ENCODE peak calls at places on chromosomes 2 and 18, in nine cellular contexts. N is Panc1; F is upper lobe of right lung; H is CD8-positive, alpha-beta T cell; X is astrocyte of the spinal cord; O is neural crest cell; D is GM12865; C is IMR-90; E is tibial nerve. S is an unnamed sample.

GRCh38 chr2:102843759-102844443 is 82.1 kb downstream of the TMEM182 start:
- DNase-seq in N (no peak), F (no peak), H (no peak), X (no peak), O (no peak), D (no peak), C (no peak), E (no peak), S (no peak)

GRCh38 chr2:9639740-9640337 is 9.0 kb upstream of the YWHAQ start:
- DNase-seq in N (no peak), F (no peak), H (no peak), X (no peak), O (no peak), D (no peak), C (no peak), E (no peak), S (no peak)

GRCh38 chr2:1594281-1595171 is 149.8 kb downstream of the PXDN start:
- DNase-seq in N (no peak), F (peak), H (no peak), X (peak), O (no peak), D (no peak), C (no peak), E (no peak), S (no peak)

GRCh38 chr2:1591978-1592907 is 152.1 kb downstream of the PXDN start:
- DNase-seq in N (no peak), F (peak), H (no peak), X (peak), O (peak), D (no peak), C (peak), E (peak), S (peak)

GRCh38 chr2:221635949-221636348 is 63.8 kb upstream of the EPHA4 start:
- DNase-seq in N (no peak), F (no peak), H (no peak), X (no peak), O (no peak), D (no peak), C (no peak), E (no peak), S (no peak)

GRCh38 chr18:29018976-29019375 is 842.0 kb upstream of the CDH2 start:
- DNase-seq in N (no peak), F (no peak), H (no peak), X (no peak), O (no peak), D (no peak), C (no peak), E (no peak), S (no peak)

GRCh38 chr18:27604583-27604982 is 419.5 kb upstream of the CHST9 start:
- DNase-seq in N (no peak), F (no peak), H (no peak), X (peak), O (no peak), D (no peak), C (peak), E (no peak), S (no peak)

GRCh38 chr2:230447455-230448451 is 31.8 kb downstream of the SP100 start:
- DNase-seq in N (no peak), F (no peak), H (no peak), X (no peak), O (no peak), D (peak), C (no peak), E (no peak), S (no peak)

GRCh38 chr2:72010647-72011355 is 136.9 kb downstream of the CYP26B1 start:
- DNase-seq in N (no peak), F (peak), H (no peak), X (no peak), O (no peak), D (no peak), C (no peak), E (no peak), S (peak)

GRCh38 chr2:45826476-45826875 is 175.0 kb downstream of the PRKCE start:
- DNase-seq in N (no peak), F (no peak), H (no peak), X (no peak), O (no peak), D (no peak), C (no peak), E (no peak), S (no peak)

GRCh38 chr18:22539045-22539444 is 121.3 kb upstream of the CTAGE1 start:
- DNase-seq in N (no peak), F (no peak), H (no peak), X (no peak), O (no peak), D (no peak), C (no peak), E (peak), S (no peak)

GRCh38 chr18:35703043-35703688 is 121.6 kb downstream of the GALNT1 start:
- DNase-seq in N (no peak), F (no peak), H (no peak), X (peak), O (no peak), D (no peak), C (peak), E (no peak), S (no peak)

GRCh38 chr2:95001117-95001551 is 24.4 kb upstream of the MAL start:
- DNase-seq in N (no peak), F (peak), H (no peak), X (no peak), O (no peak), D (no peak), C (no peak), E (no peak), S (peak)

GRCh38 chr2:84212611-84213314 is 246.3 kb downstream of the SUCLG1 start:
- DNase-seq in N (no peak), F (no peak), H (no peak), X (no peak), O (no peak), D (peak), C (no peak), E (no peak), S (no peak)

GRCh38 chr18:69752737-69753380 is 194.8 kb downstream of the CD226 start:
- DNase-seq in N (no peak), F (no peak), H (no peak), X (no peak), O (peak), D (no peak), C (no peak), E (no peak), S (no peak)

GRCh38 chr2:109376796-109377495 is 236.8 kb downstream of the SEPTIN10 start:
- DNase-seq in N (no peak), F (peak), H (no peak), X (no peak), O (no peak), D (no peak), C (peak), E (no peak), S (no peak)

GRCh38 chr2:157874997-157875719 is 972 bp downstream of the ACVR1 start:
- DNase-seq in N (no peak), F (peak), H (no peak), X (peak), O (no peak), D (no peak), C (peak), E (no peak), S (no peak)

GRCh38 chr2:173511357-173511756 is 156.7 kb downstream of the CDCA7 start:
- DNase-seq in N (no peak), F (no peak), H (no peak), X (no peak), O (no peak), D (no peak), C (no peak), E (no peak), S (no peak)

GRCh38 chr2:25074826-25075225 is 33.0 kb downstream of the EFR3B start:
- DNase-seq in N (no peak), F (no peak), H (no peak), X (no peak), O (no peak), D (no peak), C (no peak), E (no peak), S (no peak)

GRCh38 chr2:75920721-75921551 is 210.2 kb upstream of the GCFC2 start:
- DNase-seq in N (no peak), F (no peak), H (no peak), X (no peak), O (peak), D (no peak), C (no peak), E (no peak), S (no peak)

GRCh38 chr2:134727385-134727784 is 8.6 kb upstream of the TMEM163 start:
- DNase-seq in N (no peak), F (no peak), H (no peak), X (peak), O (no peak), D (no peak), C (no peak), E (no peak), S (no peak)

GRCh38 chr2:221203846-221204245 is 368.3 kb downstream of the EPHA4 start:
- DNase-seq in N (no peak), F (no peak), H (no peak), X (no peak), O (no peak), D (no peak), C (no peak), E (no peak), S (no peak)

GRCh38 chr18:68714356-68714706 is 577 bp downstream of the TMX3 start:
- DNase-seq in N (no peak), F (no peak), H (peak), X (peak), O (peak), D (peak), C (no peak), E (no peak), S (no peak)

GRCh38 chr18:3107740-3108151 is 94.8 kb upstream of the LPIN2 start:
- DNase-seq in N (no peak), F (no peak), H (no peak), X (no peak), O (no peak), D (no peak), C (no peak), E (no peak), S (no peak)

GRCh38 chr2:135999899-136000298 is 14.5 kb upstream of the DARS1 start:
- DNase-seq in N (no peak), F (no peak), H (no peak), X (no peak), O (no peak), D (no peak), C (no peak), E (no peak), S (no peak)

GRCh38 chr2:135994281-135994680 is 8.9 kb upstream of the DARS1 start:
- DNase-seq in N (no peak), F (no peak), H (no peak), X (no peak), O (no peak), D (no peak), C (no peak), E (no peak), S (no peak)

GRCh38 chr2:135996304-135996703 is 10.9 kb upstream of the DARS1 start:
- DNase-seq in N (no peak), F (no peak), H (no peak), X (no peak), O (no peak), D (no peak), C (no peak), E (no peak), S (no peak)

GRCh38 chr2:135998842-135999241 is 13.4 kb upstream of the DARS1 start:
- DNase-seq in N (no peak), F (no peak), H (no peak), X (no peak), O (no peak), D (no peak), C (no peak), E (no peak), S (no peak)

DNA sequence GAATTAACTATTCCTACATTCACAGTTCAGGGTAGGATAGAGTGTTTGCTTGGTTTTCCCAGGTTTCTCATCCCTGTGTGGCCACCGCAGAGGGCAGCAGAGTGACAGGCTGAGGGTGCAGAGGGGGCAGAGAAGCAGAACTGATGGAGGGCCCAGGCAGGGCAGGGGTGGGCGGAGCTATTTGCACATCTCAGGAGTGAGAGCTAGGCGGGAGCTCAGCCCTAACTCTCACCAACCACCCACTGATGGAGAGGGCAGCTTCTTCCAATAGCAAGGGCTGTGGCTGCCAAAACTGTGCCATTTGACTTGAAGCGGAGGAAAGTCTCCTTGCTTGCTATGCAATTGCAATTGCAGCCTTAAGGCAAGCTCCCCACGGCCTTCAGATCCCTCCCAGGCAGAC is 12.0 kb upstream of the DARS1 start:
- DNase-seq in N (no peak), F (peak), H (no peak), X (no peak), O (peak), D (peak), C (no peak), E (no peak), S (no peak)
- TF ChIP-seq CTCF in N (no peak), F (no peak), H (no peak), X (peak), O (peak), D (no peak), C (no peak), E (no peak), S (no peak)

DNA sequence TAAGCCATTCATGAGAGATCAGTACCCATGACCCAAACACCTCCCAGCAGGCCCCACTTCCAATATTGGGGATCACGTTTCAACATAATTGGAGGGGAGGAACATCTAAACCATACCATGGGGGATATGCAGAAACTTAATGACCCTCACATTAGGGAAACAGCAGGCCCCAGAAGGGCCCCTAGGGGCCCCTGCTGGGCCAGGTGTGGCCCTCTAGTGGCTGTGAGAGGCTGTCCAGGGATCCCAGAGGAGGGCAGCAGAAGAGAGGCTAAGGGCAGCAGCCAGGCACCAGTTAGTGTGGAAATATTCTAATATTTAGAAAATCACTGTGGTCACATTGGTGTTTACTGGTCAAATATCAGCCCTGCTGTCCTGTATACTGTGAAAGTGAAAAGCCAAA is 49.3 kb upstream of the ANKRD44 start:
- DNase-seq in N (no peak), F (no peak), H (no peak), X (no peak), O (no peak), D (no peak), C (no peak), E (no peak), S (no peak)
- TF ChIP-seq CTCF in N (peak), F (peak), H (no peak), X (no peak), O (no peak), D (peak), C (no peak), E (no peak), S (no peak)

DNA sequence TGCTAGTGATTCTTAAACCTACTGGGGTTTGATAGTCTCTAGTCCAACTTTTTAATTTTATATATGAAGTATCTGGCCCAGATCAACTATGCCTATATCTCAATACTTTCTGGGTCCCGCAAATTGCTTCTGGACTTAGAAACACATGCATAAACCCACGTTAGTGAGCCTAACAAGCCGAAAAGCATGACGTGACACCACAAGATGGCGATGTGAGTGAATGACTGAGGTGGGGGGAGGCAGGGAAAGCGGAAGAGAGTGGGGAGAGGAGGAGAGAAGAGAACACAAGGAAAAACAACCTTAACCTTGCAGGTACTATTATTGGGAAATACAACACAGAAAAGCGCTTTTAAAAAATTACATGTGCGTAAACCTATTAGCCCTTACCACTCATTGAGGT is 13.8 kb downstream of the PDIA6 start:
- DNase-seq in N (no peak), F (no peak), H (no peak), X (no peak), O (no peak), D (no peak), C (no peak), E (no peak), S (no peak)
- TF ChIP-seq CTCF in N (peak), F (no peak), H (no peak), X (no peak), O (peak), D (no peak), C (peak), E (no peak), S (peak)

DNA sequence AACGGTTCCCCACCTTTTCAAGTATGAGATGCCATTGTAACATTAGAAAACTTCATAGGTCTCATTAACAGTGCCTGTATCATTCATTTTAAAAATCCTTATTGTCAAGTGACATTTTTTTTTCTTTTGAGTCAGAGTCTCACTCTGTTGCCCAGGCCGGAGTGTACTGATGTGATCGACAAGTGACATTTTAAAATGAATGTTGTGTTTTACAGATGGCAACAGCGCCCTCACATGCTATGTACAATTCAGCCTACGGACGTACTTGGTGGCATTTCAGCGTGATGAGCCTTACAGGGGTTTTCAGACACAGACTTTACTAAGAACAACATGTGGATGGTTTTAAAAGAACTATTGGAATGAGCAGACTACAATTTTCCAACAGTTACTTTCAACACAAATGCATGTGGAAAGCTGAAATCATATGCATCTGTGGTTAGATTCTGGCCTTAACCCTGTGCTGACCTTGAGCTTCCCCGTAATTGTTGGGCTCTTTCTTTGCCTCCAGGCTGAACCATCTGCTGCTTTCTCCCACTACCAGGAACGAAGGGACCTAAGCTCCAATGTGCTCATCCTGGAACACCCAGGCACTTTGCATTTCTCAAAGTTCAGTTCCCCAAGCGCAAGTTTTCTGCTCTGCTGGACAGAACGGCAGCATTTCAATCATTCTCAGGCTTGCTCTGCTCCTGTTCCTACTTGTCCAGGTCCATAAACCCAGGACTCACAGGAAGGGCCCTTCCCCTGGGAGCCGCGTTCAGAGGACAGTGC is 119.9 kb upstream of the NDUFV2 start:
- DNase-seq in N (peak), F (no peak), H (no peak), X (peak), O (peak), D (peak), C (peak), E (no peak), S (no peak)
- TF ChIP-seq CTCF in N (peak), F (peak), H (no peak), X (peak), O (peak), D (peak), C (peak), E (no peak), S (peak)

DNA sequence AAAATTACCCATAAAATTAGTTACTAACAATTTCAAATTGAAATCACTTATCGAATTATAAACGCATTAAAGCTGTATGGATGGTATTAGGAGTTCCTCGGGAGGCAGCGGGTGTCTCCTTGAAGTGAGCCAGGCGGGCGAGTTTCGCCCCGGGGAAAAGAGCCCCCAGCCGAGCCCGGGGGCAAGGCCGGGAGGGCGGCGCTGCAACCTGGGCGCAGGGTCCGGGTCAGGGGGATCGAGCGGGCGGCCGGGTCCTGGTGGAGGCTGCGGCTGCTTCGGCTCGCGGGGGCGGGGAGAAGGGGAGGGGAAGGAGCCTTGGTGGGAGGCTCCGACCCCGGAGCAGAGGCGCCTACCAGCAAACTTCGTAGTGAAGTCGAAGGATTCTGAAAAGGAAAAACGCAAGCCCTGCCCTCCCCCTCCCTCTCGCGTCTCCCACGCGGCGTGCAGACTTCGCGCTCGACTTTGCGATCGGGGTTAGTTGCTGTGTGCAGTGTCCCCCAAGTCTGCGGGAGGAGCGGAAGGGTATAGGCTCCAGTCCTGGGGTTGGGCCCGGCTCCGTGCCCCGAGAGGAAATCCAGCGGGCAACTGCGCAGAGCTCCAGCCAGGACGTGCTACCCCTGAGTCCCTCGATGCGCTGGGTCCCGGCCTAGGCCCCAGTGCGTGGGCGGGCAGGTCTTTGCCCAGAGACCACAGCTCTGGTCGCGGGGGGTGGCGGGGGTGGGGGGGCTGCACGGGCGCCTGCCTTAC is 140.9 kb downstream of the MEIS1 start:
- DNase-seq in N (no peak), F (peak), H (no peak), X (peak), O (peak), D (no peak), C (peak), E (no peak), S (no peak)
- TF ChIP-seq CTCF in N (peak), F (no peak), H (no peak), X (no peak), O (peak), D (no peak), C (no peak), E (no peak), S (peak)

GRCh38 chr2:16675781-16676180 is 10.1 kb upstream of the CYRIA start:
- DNase-seq in N (no peak), F (no peak), H (no peak), X (no peak), O (no peak), D (no peak), C (no peak), E (no peak), S (no peak)

GRCh38 chr2:16680294-16680693 is 14.7 kb upstream of the CYRIA start:
- DNase-seq in N (no peak), F (no peak), H (no peak), X (no peak), O (no peak), D (no peak), C (no peak), E (no peak), S (no peak)

GRCh38 chr2:16682431-16683130 is 16.9 kb upstream of the CYRIA start:
- DNase-seq in N (no peak), F (no peak), H (no peak), X (no peak), O (no peak), D (no peak), C (no peak), E (no peak), S (no peak)

GRCh38 chr2:16677875-16678274 is 12.2 kb upstream of the CYRIA start:
- DNase-seq in N (no peak), F (no peak), H (no peak), X (no peak), O (no peak), D (no peak), C (no peak), E (no peak), S (no peak)

GRCh38 chr2:16678964-16679363 is 13.3 kb upstream of the CYRIA start:
- DNase-seq in N (no peak), F (no peak), H (no peak), X (no peak), O (no peak), D (no peak), C (no peak), E (no peak), S (no peak)
- TF ChIP-seq CTCF in N (no peak), F (no peak), H (no peak), X (no peak), O (no peak), D (no peak), C (no peak), E (no peak), S (no peak)

DNA sequence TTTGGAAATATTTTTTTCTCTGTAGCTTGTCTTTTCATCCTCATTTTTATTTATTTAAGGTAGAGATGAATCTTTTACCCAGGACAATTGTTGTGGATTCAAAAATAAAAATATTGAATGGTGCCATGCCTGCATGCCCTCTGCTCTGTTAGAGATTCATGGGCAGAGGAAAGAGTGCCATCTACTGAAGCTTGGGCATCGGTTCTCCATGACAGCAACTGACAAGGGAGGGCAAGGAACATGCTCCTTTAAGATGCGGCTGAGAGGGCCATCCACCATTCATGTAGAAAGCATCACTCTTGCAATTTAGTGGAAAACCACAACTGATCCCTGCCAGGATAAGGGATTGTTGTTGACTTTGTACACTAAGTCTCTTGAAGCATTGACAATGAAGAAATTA is 79.9 kb downstream of the PARD3B start:
- DNase-seq in N (no peak), F (no peak), H (no peak), X (no peak), O (no peak), D (peak), C (no peak), E (no peak), S (no peak)
- TF ChIP-seq CTCF in N (peak), F (no peak), H (no peak), X (no peak), O (no peak), D (no peak), C (peak), E (no peak), S (peak)

S was measured in chondrocyte.